ENCODE peak calls at places on chromosomes 12 and 14, in nine cellular contexts. O, Z, G, A, H, X, Q, U and S are unnamed samples.

GRCh38 chr12:90836689-90837088 is 118.3 kb downstream of the CCER1 start:
- DNase-seq in O (no peak), Z (no peak), G (no peak), A (no peak), H (no peak), X (no peak), Q (no peak), U (no peak), S (no peak)

GRCh38 chr14:69573841-69574265 is 818 bp downstream of the CCDC177 start:
- DNase-seq in O (no peak), Z (no peak), G (no peak), A (peak; percentile 88), H (no peak), X (no peak), Q (no peak), U (no peak), S (peak; percentile 39)

GRCh38 chr14:94466706-94467370 is 9.2 kb downstream of the SERPINA9 start:
- DNase-seq in O (no peak), Z (no peak), G (no peak), A (no peak), H (no peak), X (no peak), Q (no peak), U (no peak), S (no peak)

GRCh38 chr14:32883189-32883588 is 55.5 kb upstream of the NPAS3 start:
- DNase-seq in O (no peak), Z (no peak), G (no peak), A (no peak), H (no peak), X (no peak), Q (no peak), U (no peak), S (no peak)

GRCh38 chr12:5206401-5207175 is 162.9 kb downstream of the KCNA5 start:
- DNase-seq in O (no peak), Z (no peak), G (no peak), A (no peak), H (no peak), X (no peak), Q (no peak), U (no peak), S (no peak)

GRCh38 chr12:122959566-122960192 is 6.6 kb downstream of the ABCB9 start:
- DNase-seq in O (no peak), Z (no peak), G (no peak), A (no peak), H (no peak), X (no peak), Q (no peak), U (no peak), S (no peak)

GRCh38 chr14:99881011-99881410 is 87.8 kb downstream of the EML1 start:
- DNase-seq in O (no peak), Z (no peak), G (no peak), A (no peak), H (no peak), X (no peak), Q (no peak), U (no peak), S (no peak)

GRCh38 chr14:70709726-70710382 is 68.1 kb downstream of the TTC9 start:
- DNase-seq in O (no peak), Z (no peak), G (no peak), A (no peak), H (no peak), X (no peak), Q (no peak), U (no peak), S (no peak)

GRCh38 chr14:68650403-68650994 is 142.4 kb downstream of the ZFP36L1 start:
- DNase-seq in O (no peak), Z (no peak), G (no peak), A (no peak), H (no peak), X (no peak), Q (no peak), U (no peak), S (no peak)

GRCh38 chr12:22034709-22035506 is 11.1 kb upstream of the CMAS start:
- DNase-seq in O (no peak), Z (no peak), G (no peak), A (no peak), H (no peak), X (no peak), Q (no peak), U (no peak), S (no peak)

GRCh38 chr12:52214421-52214802 is 18.6 kb upstream of the KRT7 start:
- DNase-seq in O (no peak), Z (no peak), G (no peak), A (no peak), H (peak; percentile 57), X (peak; percentile 10), Q (no peak), U (no peak), S (no peak)

GRCh38 chr12:20601668-20602280 is 93.4 kb upstream of the SLCO1C1 start:
- DNase-seq in O (no peak), Z (no peak), G (peak; percentile 79), A (no peak), H (no peak), X (no peak), Q (no peak), U (no peak), S (no peak)

GRCh38 chr12:14930299-14930698 is 8.0 kb downstream of the ERP27 start:
- DNase-seq in O (no peak), Z (no peak), G (no peak), A (no peak), H (no peak), X (no peak), Q (no peak), U (no peak), S (no peak)
- H3K27ac ChIP-seq in O (no peak overlapping the region), Z (no peak overlapping the region), G (no peak overlapping the region), A (no peak overlapping the region), H (no peak overlapping the region), X (no peak overlapping the region), Q (no peak overlapping the region), U (no peak overlapping the region), S (no peak overlapping the region)

DNA sequence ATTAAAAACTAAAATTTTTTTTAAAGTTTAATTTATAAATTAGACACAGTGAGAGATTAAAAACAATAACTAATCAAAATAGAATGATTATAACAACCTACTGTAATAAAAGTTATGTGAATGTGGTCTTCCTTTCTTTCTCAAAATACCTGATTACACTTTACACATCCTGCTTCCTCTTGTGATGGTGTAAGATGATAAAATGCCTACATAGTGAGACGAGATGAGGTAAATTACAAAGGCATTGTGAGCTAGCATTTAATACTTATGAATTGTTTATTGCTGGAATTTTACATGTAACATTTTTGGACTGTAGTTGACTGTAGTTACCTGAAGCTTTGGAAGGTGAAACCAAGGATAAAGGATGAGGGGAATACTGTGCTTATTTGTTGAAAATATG is 94.2 kb upstream of the CLEC14A start:
- DNase-seq in O (no peak), Z (no peak), G (no peak), A (no peak), H (no peak), X (no peak), Q (no peak), U (no peak), S (no peak)
- H3K27ac ChIP-seq in O (no peak overlapping the region), Z (no peak overlapping the region), G (no peak overlapping the region), A (no peak overlapping the region), H (no peak overlapping the region), X (no peak overlapping the region), Q (no peak overlapping the region), U (no peak overlapping the region), S (no peak overlapping the region)

DNA sequence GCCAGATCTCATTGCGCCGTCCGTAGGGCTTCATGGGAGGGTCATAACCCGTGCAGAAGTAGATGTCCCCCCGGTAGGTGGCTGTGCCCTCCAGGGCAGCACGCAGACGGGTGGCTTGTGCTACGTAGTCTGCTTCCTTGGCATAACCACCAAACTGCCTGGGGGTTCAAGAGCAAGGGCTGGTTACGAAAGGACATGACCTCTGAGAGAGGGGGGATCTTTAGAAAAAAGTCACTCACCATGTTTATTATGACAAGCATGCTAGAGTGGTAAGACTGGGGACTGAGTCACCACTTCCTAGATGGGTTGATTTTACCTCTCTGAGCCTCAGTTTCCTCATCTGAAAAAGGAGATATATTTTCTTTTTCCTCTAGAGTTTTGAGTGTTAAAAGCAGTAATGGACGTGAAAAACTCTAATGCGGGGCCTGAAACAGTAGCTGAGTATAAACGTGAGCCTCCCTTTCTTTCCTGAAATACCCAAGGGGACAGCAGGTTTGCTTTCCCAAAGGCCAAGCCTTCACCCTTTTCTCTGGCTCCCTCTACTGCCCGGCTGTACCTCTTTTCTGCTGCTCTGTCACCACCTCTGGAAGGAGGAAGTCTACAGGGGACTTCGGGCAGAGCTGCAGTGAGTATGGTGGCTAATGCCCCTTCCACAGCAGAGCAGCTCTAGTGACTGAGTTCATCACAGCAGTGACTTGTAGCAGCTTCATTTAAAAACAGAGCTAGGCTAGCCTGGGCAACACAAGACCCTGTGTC is 23.5 kb upstream of the GPRC5D start:
- DNase-seq in O (no peak), Z (no peak), G (peak; percentile 64), A (no peak), H (no peak), X (no peak), Q (no peak), U (no peak), S (no peak)
- H3K27ac ChIP-seq in O (no peak overlapping the region), Z (no peak overlapping the region), G (peak overlapping the region; percentile 71), A (no peak overlapping the region), H (peak overlapping the region; percentile 96), X (no peak overlapping the region), Q (peak overlapping the region; percentile 79), U (no peak overlapping the region), S (no peak overlapping the region)

DNA sequence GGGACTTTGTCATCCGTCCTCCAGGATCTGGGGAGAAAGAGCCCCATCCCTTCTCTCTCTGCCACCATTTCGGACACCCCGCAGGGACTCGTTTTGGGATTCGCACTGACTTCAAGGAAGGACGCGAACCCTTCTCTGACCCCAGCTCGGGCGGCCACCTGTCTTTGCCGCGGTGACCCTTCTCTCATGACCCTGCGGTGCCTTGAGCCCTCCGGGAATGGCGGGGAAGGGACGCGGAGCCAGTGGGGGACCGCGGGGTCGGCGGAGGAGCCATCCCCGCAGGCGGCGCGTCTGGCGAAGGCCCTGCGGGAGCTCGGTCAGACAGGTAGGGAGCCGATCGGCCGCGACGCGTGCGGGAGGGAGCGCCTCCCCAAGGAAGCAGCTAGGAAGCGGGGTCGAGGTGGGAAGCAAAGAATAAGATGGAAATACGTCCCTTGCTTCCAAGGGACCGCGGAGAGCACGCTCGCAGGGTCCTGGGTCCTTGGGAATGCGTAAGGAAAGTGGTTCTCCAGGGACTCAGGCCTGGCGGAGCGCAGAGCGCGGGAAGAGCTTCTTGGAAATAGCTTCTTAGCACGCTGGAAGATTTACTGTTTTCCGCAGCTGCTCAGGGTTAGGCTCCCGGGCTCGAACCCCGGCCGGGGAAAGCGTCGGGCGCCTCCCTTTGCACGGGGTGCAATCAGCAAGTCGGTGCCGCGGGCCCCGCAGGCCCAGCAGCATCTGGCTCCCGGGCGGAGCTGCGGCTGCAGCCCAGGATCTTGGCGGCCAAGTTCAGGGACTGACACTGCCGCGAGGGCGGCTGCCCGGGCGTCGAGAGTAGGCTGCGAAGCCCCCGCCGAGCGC is 457 bp downstream of the SOCS2 start:
- DNase-seq in O (no peak), Z (peak; percentile 21), G (no peak), A (peak; percentile 9), H (peak; percentile 80), X (peak; percentile 50), Q (no peak), U (no peak), S (peak; percentile 25)
- H3K27ac ChIP-seq in O (peak overlapping the region; percentile 72), Z (no peak overlapping the region), G (peak overlapping the region; percentile 94), A (no peak overlapping the region), H (no peak overlapping the region), X (peak overlapping the region; percentile 96), Q (no peak overlapping the region), U (peak overlapping the region; percentile 75), S (peak overlapping the region; percentile 18)